ENCODE peak calls at places on chromosomes 13 and 19, in nine cellular contexts. D, W, S, Y, N, F, U, Z and X are unnamed samples.

GRCh38 chr19:47427241-47428176 is 8.2 kb upstream of the MEIS3 start:
- DNase-seq in D (peak), W (peak), S (peak), Y (peak), N (peak), F (peak), U (peak), Z (peak), X (peak)

GRCh38 chr19:3783660-3784584 is 2.3 kb downstream of the MATK start:
- DNase-seq in D (no peak), W (no peak), S (no peak), Y (no peak), N (no peak), F (no peak), U (no peak), Z (no peak), X (no peak)

GRCh38 chr13:38775085-38775484 is 88.2 kb downstream of the FREM2 start:
- DNase-seq in D (no peak), W (no peak), S (no peak), Y (no peak), N (no peak), F (no peak), U (no peak), Z (no peak), X (no peak)

GRCh38 chr19:41554902-41555301 is 21.1 kb upstream of the CEACAM21 start:
- DNase-seq in D (no peak), W (no peak), S (no peak), Y (no peak), N (peak), F (no peak), U (peak), Z (no peak), X (no peak)

GRCh38 chr19:1069009-1069779 is 2.2 kb downstream of the ARHGAP45 start:
- DNase-seq in D (no peak), W (no peak), S (no peak), Y (no peak), N (peak), F (no peak), U (peak), Z (no peak), X (no peak)

GRCh38 chr19:55146078-55146647 is 2.8 kb downstream of the TNNT1 start:
- DNase-seq in D (peak), W (no peak), S (no peak), Y (peak), N (no peak), F (peak), U (no peak), Z (no peak), X (no peak)

GRCh38 chr19:6736169-6736916 is 1.0 kb downstream of the GPR108 start:
- DNase-seq in D (peak), W (peak), S (peak), Y (no peak), N (peak), F (no peak), U (peak), Z (peak), X (peak)

GRCh38 chr13:45826741-45827140 is 24.8 kb downstream of the SIAH3 start:
- DNase-seq in D (no peak), W (no peak), S (no peak), Y (no peak), N (peak), F (no peak), U (no peak), Z (no peak), X (no peak)

GRCh38 chr13:67197704-67198103 is 32.4 kb downstream of the PCDH9 start:
- DNase-seq in D (no peak), W (no peak), S (no peak), Y (no peak), N (no peak), F (no peak), U (no peak), Z (no peak), X (no peak)

GRCh38 chr13:33260168-33261098 is 25.1 kb downstream of the STARD13 start:
- DNase-seq in D (no peak), W (peak), S (no peak), Y (peak), N (no peak), F (no peak), U (no peak), Z (no peak), X (peak)

GRCh38 chr13:80131204-80131603 is 209.7 kb downstream of the SPRY2 start:
- DNase-seq in D (peak), W (peak), S (peak), Y (no peak), N (no peak), F (no peak), U (peak), Z (peak), X (peak)

GRCh38 chr13:101795025-101795424 is 342.6 kb downstream of the ITGBL1 start:
- DNase-seq in D (no peak), W (no peak), S (no peak), Y (peak), N (no peak), F (no peak), U (no peak), Z (no peak), X (no peak)